ENCODE peak calls at places on chromosomes 3 and 15, in five cellular contexts. S is ovary; L is mesenchymal stem cell; A is pancreas; C is CD8-positive, alpha-beta memory T cell. I is an unnamed sample.

GRCh38 chr3:127427169-127427655 is 139.4 kb upstream of the PRR20G start:
- DNase-seq in S (no peak), L (no peak), A (no peak), C (no peak), I (no peak)

GRCh38 chr15:76932090-76932966 is 779 bp downstream of the RCN2 start:
- DNase-seq in S (no peak), L (peak; percentile 45), A (no peak), C (no peak), I (no peak)

GRCh38 chr15:69798481-69799315 is 299.0 kb downstream of the TLE3 start:
- DNase-seq in S (no peak), L (peak; percentile 36), A (no peak), C (no peak), I (peak; percentile 76)

GRCh38 chr15:52331490-52332240 is 36.1 kb upstream of the MYO5C start:
- DNase-seq in S (no peak), L (peak; percentile 47), A (no peak), C (peak; percentile 56), I (no peak)

GRCh38 chr3:11059090-11059798 is 66.7 kb downstream of the SLC6A1 start:
- DNase-seq in S (peak; percentile 64), L (peak; percentile 61), A (peak; percentile 30), C (no peak), I (peak; percentile 60)

GRCh38 chr3:124791639-124792111 is 61.4 kb downstream of the UMPS start:
- DNase-seq in S (peak; percentile 48), L (peak; percentile 100), A (no peak), C (no peak), I (peak; percentile 84)

GRCh38 chr3:43062556-43063040 is 43.3 kb downstream of the POMGNT2 start:
- DNase-seq in S (no peak), L (no peak), A (no peak), C (no peak), I (no peak)

GRCh38 chr3:125478321-125478720 is 41.7 kb downstream of the SNX4 start:
- DNase-seq in S (no peak), L (peak; percentile 55), A (no peak), C (no peak), I (no peak)

GRCh38 chr3:14725015-14725431 is 50.1 kb downstream of the C3orf20 start:
- DNase-seq in S (peak; percentile 38), L (peak; percentile 78), A (no peak), C (no peak), I (no peak)

GRCh38 chr3:53708001-53708621 is 138.1 kb downstream of the CHDH start:
- DNase-seq in S (no peak), L (no peak), A (peak; percentile 13), C (no peak), I (no peak)

GRCh38 chr15:39501366-39501765 is 79.5 kb upstream of the THBS1 start:
- DNase-seq in S (no peak), L (peak; percentile 51), A (no peak), C (no peak), I (no peak)

GRCh38 chr15:81160312-81161214 is 26.5 kb downstream of the CFAP161 start:
- DNase-seq in S (peak; percentile 56), L (no peak), A (no peak), C (no peak), I (peak; percentile 54)

GRCh38 chr15:99105516-99106341 is 849 bp downstream of the SYNM start:
- DNase-seq in S (no peak), L (peak; percentile 74), A (peak; percentile 34), C (no peak), I (peak; percentile 67)

GRCh38 chr3:126266291-126266840 is 86.0 kb upstream of the ALDH1L1 start:
- DNase-seq in S (peak; percentile 68), L (peak; percentile 30), A (no peak), C (no peak), I (peak; percentile 93)

GRCh38 chr15:57732526-57733331 is 26.2 kb downstream of the POLR2M start:
- DNase-seq in S (peak; percentile 45), L (peak; percentile 62), A (peak; percentile 32), C (peak; percentile 21), I (no peak)

GRCh38 chr3:190385835-190386688 is 1.9 kb upstream of the CLDN16 start:
- DNase-seq in S (no peak), L (peak; percentile 96), A (no peak), C (no peak), I (no peak)

GRCh38 chr3:185089343-185089742 is 63.5 kb downstream of the C3orf70 start:
- DNase-seq in S (no peak), L (peak; percentile 19), A (no peak), C (no peak), I (no peak)

DNA sequence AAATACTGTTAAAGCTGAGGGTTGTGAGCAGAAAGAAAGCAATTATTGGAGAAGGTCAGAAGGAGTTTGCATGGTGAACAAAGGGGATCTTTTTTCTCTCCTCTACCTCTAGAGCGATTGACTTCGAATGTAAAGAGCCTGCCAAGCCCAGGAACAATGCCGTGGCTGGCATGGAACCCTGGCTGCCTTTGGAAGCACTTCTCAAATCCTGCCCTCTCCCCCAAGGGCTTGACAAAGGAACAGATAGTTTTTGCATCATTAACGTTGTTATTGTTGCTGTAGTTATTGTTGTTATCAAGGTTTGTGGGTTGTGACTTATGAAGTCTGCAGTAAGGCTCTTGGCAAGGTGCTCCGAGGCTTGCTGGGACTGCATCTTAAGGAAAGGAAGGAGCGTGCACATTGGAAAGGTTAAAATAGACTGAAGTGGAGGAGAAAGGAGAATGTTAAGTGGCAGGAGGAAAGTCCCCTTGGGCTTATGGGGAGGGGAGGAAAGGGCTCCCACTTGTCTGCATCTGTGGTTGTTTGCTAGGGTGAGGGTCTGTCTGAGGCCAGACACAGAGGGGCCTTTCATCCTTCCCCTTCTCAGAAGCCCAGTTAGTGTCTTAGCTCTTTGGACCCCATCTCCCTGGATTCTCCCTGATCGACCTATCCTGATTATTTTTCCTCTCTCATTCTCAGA is 16.8 kb downstream of the PDIA5 start:
- DNase-seq in S (no peak), L (no peak), A (no peak), C (no peak), I (no peak)
- H3K4me1 ChIP-seq in S (peaks cover 40% of the 10 kb centered on the region), L (peaks cover 36% of the 10 kb centered on the region), A (peaks cover 32% of the 10 kb centered on the region), C (no peaks in the 10 kb centered on the region), I (peaks cover 9% of the 10 kb centered on the region)

GRCh38 chr15:58731756-58732535 is 17.6 kb downstream of the ADAM10 start:
- DNase-seq in S (no peak), L (peak; percentile 86), A (no peak), C (no peak), I (no peak)

GRCh38 chr15:58732620-58733363 is 16.7 kb downstream of the ADAM10 start:
- DNase-seq in S (no peak), L (no peak), A (no peak), C (no peak), I (no peak)

GRCh38 chr15:58737298-58737697 is 12.2 kb downstream of the ADAM10 start:
- DNase-seq in S (no peak), L (no peak), A (no peak), C (no peak), I (no peak)

GRCh38 chr15:58736244-58736643 is 13.3 kb downstream of the ADAM10 start:
- DNase-seq in S (no peak), L (no peak), A (no peak), C (no peak), I (no peak)

DNA sequence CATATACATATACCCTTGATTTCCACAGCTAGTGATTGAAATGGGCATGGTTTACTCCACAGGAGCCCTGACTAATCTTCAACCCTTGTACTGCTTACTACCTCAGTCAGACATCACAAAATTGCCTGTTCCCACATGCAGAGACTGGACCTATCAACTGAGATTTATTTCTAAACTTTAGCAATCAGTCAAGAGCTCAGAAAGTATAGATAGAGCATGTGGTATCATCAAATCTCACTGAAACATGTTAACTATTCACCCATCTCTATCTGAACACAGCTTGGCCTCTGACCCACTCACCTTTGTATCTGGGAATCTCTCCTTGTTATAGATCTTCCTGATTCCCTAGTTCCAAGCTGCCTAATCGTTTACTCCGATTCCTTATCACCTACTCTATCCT is 14.6 kb downstream of the ADAM10 start:
- DNase-seq in S (no peak), L (no peak), A (no peak), C (no peak), I (no peak)
- H3K27ac ChIP-seq in S (no peak overlapping the region), L (peak overlapping the region; percentile 5), A (no peak overlapping the region), C (no peak overlapping the region), I (no peak overlapping the region)

GRCh38 chr15:29475096-29475495 is 205.5 kb upstream of the NSMCE3 start:
- DNase-seq in S (no peak), L (no peak), A (no peak), C (no peak), I (peak; percentile 55)
- H3K27me3 ChIP-seq in S (no peaks in the 10 kb centered on the region), L (peaks cover 8% of the 10 kb centered on the region), A (no peaks in the 10 kb centered on the region), C (no peaks in the 10 kb centered on the region), I (no peaks in the 10 kb centered on the region)

DNA sequence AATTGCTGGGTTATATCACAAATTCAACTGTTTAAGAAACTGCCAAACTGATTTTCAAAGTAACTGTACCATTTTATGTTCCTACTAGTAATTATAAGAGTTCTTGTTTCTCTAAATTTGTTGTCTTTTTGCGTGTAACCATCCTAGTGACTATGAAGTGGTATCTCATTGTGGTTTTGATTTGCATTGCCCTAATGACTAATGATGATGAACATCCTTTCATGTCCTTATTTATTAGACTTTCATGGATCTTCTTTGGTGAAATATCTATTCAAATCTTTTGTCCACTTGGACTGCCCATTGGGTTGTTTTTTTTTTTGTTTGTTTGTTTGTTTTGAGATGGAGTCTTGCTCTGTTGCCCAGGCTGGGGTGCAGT is 3.6 kb downstream of the OXSR1 start:
- DNase-seq in S (no peak), L (peak; percentile 61), A (no peak), C (no peak), I (no peak)
- H3K4me1 ChIP-seq in S (peaks cover 9% of the 10 kb centered on the region), L (peaks cover 9% of the 10 kb centered on the region), A (peaks cover 10% of the 10 kb centered on the region), C (peaks cover 56% of the 10 kb centered on the region), I (peaks cover 6% of the 10 kb centered on the region)

GRCh38 chr3:47877288-47877687 is 74.3 kb downstream of the DHX30 start:
- DNase-seq in S (no peak), L (peak; percentile 38), A (no peak), C (no peak), I (no peak)
- H3K27ac ChIP-seq in S (no peak overlapping the region), L (no peak overlapping the region), A (no peak overlapping the region), C (no peak overlapping the region), I (peak overlapping the region; percentile 54)

DNA sequence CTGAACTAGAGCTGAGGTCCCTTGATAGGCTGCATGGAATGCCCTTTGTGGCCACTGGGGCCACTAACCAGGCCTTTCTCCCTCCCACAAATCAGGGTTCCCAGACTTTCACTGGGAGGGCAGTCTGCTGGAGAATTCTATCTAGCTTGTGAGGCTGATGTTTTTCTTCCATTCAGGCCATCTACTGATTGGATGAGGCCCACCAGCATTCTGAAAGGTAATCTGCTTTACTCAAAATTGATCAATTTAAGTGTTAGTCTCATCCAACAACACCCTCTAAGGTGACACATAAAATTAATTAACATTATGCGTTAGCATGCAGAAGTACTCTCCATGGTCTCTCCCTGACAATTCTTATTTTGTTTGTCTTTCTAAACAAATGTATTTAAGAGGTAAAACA is 80.5 kb downstream of the RTP4 start:
- DNase-seq in S (no peak), L (no peak), A (no peak), C (no peak), I (no peak)
- H3K27me3 ChIP-seq in S (no peaks in the 10 kb centered on the region), L (no peaks in the 10 kb centered on the region), A (no peaks in the 10 kb centered on the region), C (no peaks in the 10 kb centered on the region), I (no peaks in the 10 kb centered on the region)

DNA sequence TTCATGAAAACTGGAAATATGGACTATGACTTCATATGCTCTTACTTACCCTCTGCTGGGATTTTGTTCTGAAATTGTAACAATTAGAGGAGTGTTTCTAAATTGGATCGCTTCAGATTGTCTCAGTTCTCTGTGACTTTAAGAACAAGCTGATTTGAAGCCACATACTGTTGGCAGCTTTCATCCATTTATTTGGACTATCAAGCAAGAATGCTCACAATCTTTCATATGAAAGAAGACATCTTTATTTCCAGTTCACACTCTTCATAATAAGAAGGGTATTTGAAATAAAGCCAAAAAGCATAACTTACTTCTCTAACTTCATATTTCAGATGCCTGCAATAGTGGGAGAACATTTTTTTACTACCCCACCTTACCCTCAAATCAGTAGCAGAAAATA is 491.6 kb upstream of the TPRG1 start:
- DNase-seq in S (no peak), L (no peak), A (no peak), C (no peak), I (no peak)
- H3K4me1 ChIP-seq in S (peaks cover 3% of the 10 kb centered on the region), L (peaks cover 2% of the 10 kb centered on the region), A (no peaks in the 10 kb centered on the region), C (no peaks in the 10 kb centered on the region), I (peaks cover 8% of the 10 kb centered on the region)

I was measured in aorta.